ENCODE peak calls at places on chromosomes 7 and 10, in four cellular contexts. E is OCI-M1, M is naive B cell, G is stomach. T is an unnamed sample.

GRCh38 chr7:107318523-107319160 is 149.8 kb downstream of the HBP1 start:
- DNase-seq in E (peak; percentile 23), M (no peak), G (no peak), T (no peak)

GRCh38 chr10:127278001-127278400 is 81.6 kb upstream of the INSYN2A start:
- DNase-seq in E (no peak), M (no peak), G (no peak), T (no peak)

GRCh38 chr10:13724484-13724883 is 137.7 kb downstream of the PRPF18 start:
- DNase-seq in E (no peak), M (no peak), G (no peak), T (no peak)

GRCh38 chr10:96072673-96073072 is 29.3 kb downstream of the CCNJ start:
- DNase-seq in E (peak; percentile 20), M (no peak), G (no peak), T (no peak)

GRCh38 chr7:74355091-74355490 is 65.9 kb downstream of the CLIP2 start:
- DNase-seq in E (peak; percentile 82), M (no peak), G (peak; percentile 64), T (no peak)

GRCh38 chr7:30134523-30135270 is at the start of gene MTURN:
- DNase-seq in E (peak; percentile 67), M (peak; percentile 83), G (peak; percentile 94), T (peak; percentile 86)

GRCh38 chr7:119720541-119720940 is 552.4 kb upstream of the KCND2 start:
- DNase-seq in E (no peak), M (no peak), G (no peak), T (no peak)

GRCh38 chr10:120729508-120729907 is 121.7 kb upstream of the WDR11 start:
- DNase-seq in E (no peak), M (no peak), G (no peak), T (no peak)

GRCh38 chr10:46229144-46229563 is 57.6 kb upstream of the ANTXRL start:
- DNase-seq in E (peak; percentile 67), M (no peak), G (peak; percentile 13), T (no peak)

GRCh38 chr10:119652361-119652760 is 1.2 kb downstream of the BAG3 start:
- DNase-seq in E (peak; percentile 89), M (no peak), G (no peak), T (peak; percentile 67)

GRCh38 chr7:4882742-4883351 is 669 bp downstream of the RADIL start:
- DNase-seq in E (no peak), M (no peak), G (no peak), T (no peak)

GRCh38 chr10:30166929-30167328 is 107.5 kb upstream of the JCAD start:
- DNase-seq in E (no peak), M (no peak), G (no peak), T (no peak)

GRCh38 chr10:26488344-26488743 is 50.2 kb downstream of the APBB1IP start:
- DNase-seq in E (no peak), M (no peak), G (no peak), T (no peak)

GRCh38 chr10:86001521-86001920 is 365.1 kb downstream of the GRID1 start:
- DNase-seq in E (no peak), M (no peak), G (no peak), T (no peak)

GRCh38 chr10:116765549-116766162 is 23.3 kb upstream of the HSPA12A start:
- DNase-seq in E (peak; percentile 20), M (no peak), G (no peak), T (peak; percentile 34)

GRCh38 chr7:92830532-92831110 is 5.8 kb downstream of the CDK6 start:
- DNase-seq in E (peak; percentile 98), M (no peak), G (no peak), T (no peak)

GRCh38 chr10:117004238-117004626 is 755 bp downstream of the SHTN1 start:
- DNase-seq in E (no peak), M (no peak), G (no peak), T (no peak)

GRCh38 chr10:119395287-119396007 is 147.1 kb downstream of the RGS10 start:
- DNase-seq in E (peak; percentile 25), M (peak; percentile 61), G (peak; percentile 35), T (no peak)

GRCh38 chr7:1557006-1557405 is 1.0 kb upstream of the TMEM184A start:
- DNase-seq in E (no peak), M (no peak), G (no peak), T (no peak)

GRCh38 chr7:135193615-135194081 is 17.7 kb downstream of the WDR91 start:
- DNase-seq in E (no peak), M (no peak), G (no peak), T (no peak)

GRCh38 chr7:23472046-23472445 is 1.8 kb upstream of the IGF2BP3 start:
- DNase-seq in E (peak; percentile 66), M (no peak), G (no peak), T (no peak)

GRCh38 chr7:18345641-18346234 is 149.8 kb upstream of the HDAC9 start:
- DNase-seq in E (peak; percentile 70), M (peak; percentile 53), G (peak; percentile 27), T (peak; percentile 14)

GRCh38 chr7:124379296-124379695 is 346.4 kb upstream of the TMEM229A start:
- DNase-seq in E (peak; percentile 92), M (no peak), G (no peak), T (no peak)

GRCh38 chr7:33423646-33424020 is 294.3 kb downstream of the BBS9 start:
- DNase-seq in E (peak; percentile 69), M (peak; percentile 7), G (no peak), T (no peak)

GRCh38 chr10:86316274-86316835 is 50.2 kb downstream of the GRID1 start:
- DNase-seq in E (no peak), M (no peak), G (no peak), T (no peak)

GRCh38 chr7:31119249-31119648 is 67.1 kb downstream of the ADCYAP1R1 start:
- DNase-seq in E (no peak), M (no peak), G (no peak), T (no peak)

GRCh38 chr10:123378302-123378701 is 224.1 kb downstream of the BUB3 start:
- DNase-seq in E (no peak), M (no peak), G (no peak), T (no peak)

GRCh38 chr7:125436220-125436619 is 506.6 kb upstream of the POT1 start:
- DNase-seq in E (no peak), M (no peak), G (no peak), T (no peak)

GRCh38 chr7:144941127-144941526 is 105.3 kb upstream of the TPK1 start:
- DNase-seq in E (no peak), M (no peak), G (no peak), T (no peak)

GRCh38 chr7:93359520-93360198 is 127.5 kb downstream of the VPS50 start:
- DNase-seq in E (no peak), M (no peak), G (no peak), T (no peak)

GRCh38 chr10:7792541-7792940 is 4.6 kb downstream of the ATP5F1C start:
- DNase-seq in E (no peak), M (no peak), G (no peak), T (no peak)

GRCh38 chr10:116676118-116676517 is 55.4 kb downstream of the PNLIPRP2 start:
- DNase-seq in E (no peak), M (no peak), G (no peak), T (no peak)

GRCh38 chr10:117391436-117392205 is 16.4 kb upstream of the PDZD8 start:
- DNase-seq in E (no peak), M (no peak), G (no peak), T (no peak)

T was measured in central memory CD4-positive, alpha-beta T cell.